ENCODE peak calls at places on chromosomes 1 and 21, in nine cellular contexts. Q, U, E, X, B, D, I, J and S are unnamed samples.

GRCh38 chr1:27031235-27032118 is 18.8 kb upstream of the TENT5B start:
- DNase-seq in U (peak), Q (peak), D (no peak), X (peak), J (peak), I (peak), E (no peak), B (no peak), S (no peak)

GRCh38 chr1:57353589-57353988 is 70.3 kb downstream of the DAB1 start:
- DNase-seq in Q (peak), D (no peak), B (no peak), I (no peak), X (no peak), E (no peak), U (no peak), J (no peak), S (no peak)

GRCh38 chr1:156691665-156692408 is 13.5 kb downstream of the CRABP2 start:
- DNase-seq in B (no peak), I (no peak), E (no peak), Q (no peak), U (no peak), D (no peak), X (no peak), J (no peak), S (no peak)

GRCh38 chr1:153386500-153386901 is 4.4 kb downstream of the S100A8 start:
- DNase-seq in X (no peak), J (no peak), Q (no peak), B (no peak), D (no peak), U (peak), I (no peak), E (no peak), S (no peak)

GRCh38 chr1:89598450-89599331 is 34.2 kb upstream of the LRRC8C start:
- DNase-seq in X (peak), J (peak), I (no peak), Q (no peak), D (peak), E (no peak), B (no peak), U (no peak), S (no peak)

GRCh38 chr1:229848762-229849677 is 218.0 kb upstream of the GALNT2 start:
- DNase-seq in B (no peak), X (peak), I (no peak), E (no peak), J (peak), D (no peak), Q (no peak), U (no peak), S (no peak)

GRCh38 chr1:201670517-201670916 is 131.6 kb downstream of the NAV1 start:
- DNase-seq in I (no peak), B (no peak), E (no peak), J (no peak), D (no peak), Q (no peak), U (no peak), X (no peak), S (no peak)

GRCh38 chr21:34073032-34073748 is at the start of the genes MRPS6 and SLC5A3:
- DNase-seq in B (peak), Q (peak), D (peak), U (peak), J (peak), E (peak), I (peak), X (peak), S (peak)

GRCh38 chr1:202806845-202807366 is 1.3 kb downstream of the KDM5B start:
- DNase-seq in Q (no peak), J (no peak), U (peak), X (no peak), E (peak), I (peak), D (peak), B (peak), S (no peak)

GRCh38 chr1:19209439-19209989 is 552 bp downstream of the UBR4 start:
- DNase-seq in E (peak), I (peak), J (peak), X (no peak), D (peak), B (no peak), Q (no peak), U (peak), S (no peak)